ENCODE peak calls at places on chromosomes 6 and 20, in four cellular contexts. B, X, H and O are unnamed samples. For H3K9me3, the result is how much of the 10 kb centered on the place peaks cover.

GRCh38 chr20:32965581-32966373 is 38.5 kb downstream of the SUN5 start:
- DNase-seq in B (peak), X (no peak), H (peak), O (no peak)

GRCh38 chr20:24535956-24536730 is 66.7 kb downstream of the SYNDIG1 start:
- DNase-seq in B (no peak), X (no peak), H (no peak), O (no peak)

GRCh38 chr20:59812286-59813125 is 120.9 kb downstream of the SYCP2 start:
- DNase-seq in B (peak), X (no peak), H (peak), O (no peak)

GRCh38 chr20:23060629-23061028 is 11.2 kb upstream of the THBD start:
- DNase-seq in B (no peak), X (no peak), H (no peak), O (no peak)

GRCh38 chr6:1780468-1780867 is 170.8 kb downstream of the FOXC1 start:
- DNase-seq in B (no peak), X (no peak), H (no peak), O (no peak)

GRCh38 chr6:99746261-99746895 is 139.7 kb downstream of the PRDM13 start:
- DNase-seq in B (no peak), X (no peak), H (peak), O (peak)

GRCh38 chr6:108353853-108354252 is 59.0 kb downstream of the AFG1L start:
- DNase-seq in B (no peak), X (no peak), H (no peak), O (no peak)

GRCh38 chr6:50007821-50008220 is 14.0 kb downstream of the DEFB110 start:
- DNase-seq in B (no peak), X (no peak), H (no peak), O (no peak)

GRCh38 chr6:55794136-55794812 is 81.1 kb downstream of the BMP5 start:
- DNase-seq in B (no peak), X (no peak), H (no peak), O (no peak)

GRCh38 chr6:3119040-3119723 is 671 bp downstream of the BPHL start:
- DNase-seq in B (no peak), X (no peak), H (no peak), O (no peak)

GRCh38 chr20:15162061-15162740 is 824.8 kb upstream of the FLRT3 start:
- DNase-seq in B (no peak), X (no peak), H (no peak), O (no peak)

GRCh38 chr6:33420493-33421343 is 853 bp downstream of the SYNGAP1 start:
- DNase-seq in B (no peak), X (no peak), H (no peak), O (peak)

GRCh38 chr6:76697585-76697984 is 625.1 kb upstream of the IMPG1 start:
- DNase-seq in B (no peak), X (no peak), H (no peak), O (peak)

GRCh38 chr20:18663932-18664331 is 76.1 kb downstream of the DTD1 start:
- DNase-seq in B (no peak), X (no peak), H (no peak), O (no peak)

GRCh38 chr6:26017567-26017966 is 55.0 kb downstream of the TRIM38 start:
- DNase-seq in B (peak), X (peak), H (peak), O (no peak)

GRCh38 chr20:61066541-61066940 is 185.5 kb upstream of the CDH4 start:
- DNase-seq in B (no peak), X (no peak), H (no peak), O (no peak)

GRCh38 chr6:4585682-4586468 is 190.3 kb upstream of the CDYL start:
- DNase-seq in B (no peak), X (no peak), H (no peak), O (no peak)

GRCh38 chr6:17602888-17603287 is 2.8 kb downstream of the FAM8A1 start:
- DNase-seq in B (no peak), X (no peak), H (no peak), O (no peak)

GRCh38 chr20:62354031-62354808 is 12.9 kb downstream of the LAMA5 start:
- DNase-seq in B (no peak), X (peak), H (no peak), O (no peak)

GRCh38 chr20:44540834-44541233 is 19.0 kb upstream of the SERINC3 start:
- DNase-seq in B (no peak), X (no peak), H (no peak), O (no peak)

GRCh38 chr20:38109657-38110524 is 55.2 kb downstream of the TGM2 start:
- DNase-seq in B (no peak), X (no peak), H (peak), O (no peak)

GRCh38 chr6:95866732-95867131 is 149.0 kb upstream of the FUT9 start:
- DNase-seq in B (no peak), X (no peak), H (no peak), O (peak)

GRCh38 chr6:1029196-1029595 is 282.7 kb upstream of the FOXQ1 start:
- DNase-seq in B (no peak), X (no peak), H (peak), O (peak)

GRCh38 chr6:144953552-144954240 is 668.6 kb downstream of the UTRN start:
- DNase-seq in B (no peak), X (no peak), H (no peak), O (no peak)

GRCh38 chr6:31139599-31139998 is 733 bp upstream of the PSORS1C2 start:
- DNase-seq in B (no peak), X (no peak), H (no peak), O (no peak)

GRCh38 chr6:25958700-25959162 is 3.9 kb upstream of the TRIM38 start:
- DNase-seq in B (no peak), X (no peak), H (peak), O (no peak)

GRCh38 chr6:157200611-157201010 is 122.7 kb downstream of the TMEM242 start:
- DNase-seq in B (peak), X (peak), H (no peak), O (no peak)

GRCh38 chr20:41392871-41393704 is 26.5 kb upstream of the EMILIN3 start:
- DNase-seq in B (no peak), X (no peak), H (no peak), O (no peak)

GRCh38 chr20:37777556-37777955 is 83.7 kb downstream of the CTNNBL1 start:
- DNase-seq in B (no peak), X (no peak), H (no peak), O (peak)

GRCh38 chr20:10670521-10671220 is 3.1 kb downstream of the JAG1 start:
- DNase-seq in B (no peak), X (no peak), H (no peak), O (peak)

GRCh38 chr6:90722648-90723047 is 135.8 kb upstream of the MAP3K7 start:
- DNase-seq in B (no peak), X (no peak), H (no peak), O (no peak)

DNA sequence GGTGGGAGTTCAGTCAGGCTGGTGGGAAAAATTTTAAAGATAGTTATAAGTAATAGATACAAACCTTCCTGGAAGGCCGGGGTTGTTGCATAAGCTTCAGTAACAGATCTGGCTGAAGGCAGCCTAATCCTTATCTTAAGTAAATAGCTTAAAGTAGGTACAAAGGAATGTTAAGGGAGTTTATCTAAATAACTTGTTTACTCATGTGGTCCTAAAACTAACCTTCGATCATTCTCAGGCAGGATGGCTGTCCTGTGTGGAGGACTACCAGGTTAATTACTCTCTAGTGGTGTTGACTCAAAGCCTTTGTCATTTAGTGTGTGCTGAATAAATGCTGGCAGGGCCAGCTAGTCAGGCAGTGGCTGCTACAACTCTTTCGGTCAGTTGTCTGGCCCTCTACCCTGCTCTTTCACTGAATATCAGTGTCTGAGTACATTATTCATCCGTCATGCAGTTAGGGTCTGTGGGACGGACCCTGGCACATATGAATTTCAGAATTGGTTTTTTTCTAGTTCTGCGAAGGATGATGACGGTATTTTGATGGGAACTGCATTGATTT is 131.6 kb upstream of the TAB2 start:
- DNase-seq in B (no peak), X (no peak), H (no peak), O (no peak)
- H3K9me3 ChIP-seq in B (under half), X (under half), H (under half), O (under half)

DNA sequence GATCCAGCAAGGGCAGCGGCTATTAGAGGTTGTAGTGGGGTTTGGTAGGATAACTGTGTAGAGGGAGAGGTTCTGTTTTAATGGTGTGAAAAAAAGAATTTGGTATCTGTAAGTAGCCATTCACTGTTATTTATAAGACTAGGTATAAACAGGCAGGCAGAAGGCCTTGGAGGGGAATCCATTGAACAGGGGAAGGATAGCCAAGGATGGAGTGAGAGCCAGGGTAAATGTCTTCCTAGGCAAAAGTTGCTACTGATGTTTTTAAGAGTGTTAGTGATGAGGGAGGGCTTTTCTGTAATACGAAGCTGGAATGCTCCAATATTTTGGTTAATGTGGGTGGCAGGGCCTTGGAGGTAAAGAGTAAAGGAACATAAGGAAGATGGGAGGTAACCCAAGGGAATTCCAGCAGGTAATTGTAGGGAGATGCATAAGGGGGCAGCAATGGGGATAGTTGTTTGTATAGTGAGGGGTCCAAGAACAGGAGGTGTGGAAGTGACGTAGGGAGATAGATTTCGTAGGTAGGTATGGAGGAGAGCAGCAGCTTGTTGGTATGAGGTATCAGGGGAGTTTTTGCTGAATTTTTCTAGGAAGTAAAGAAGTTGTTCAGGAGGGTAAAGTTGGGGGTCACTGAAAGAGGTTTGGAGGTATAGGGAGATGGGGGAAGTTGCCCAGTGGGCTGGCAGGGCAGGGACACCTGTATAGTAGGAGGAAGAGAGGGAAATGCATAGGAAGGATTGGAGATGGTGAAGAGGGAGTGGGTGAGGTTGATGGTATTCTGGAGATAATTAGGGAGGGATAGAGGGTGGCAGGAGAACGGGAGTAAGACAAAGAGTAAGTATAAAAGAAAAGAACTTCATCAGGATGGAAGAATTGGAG is 752.4 kb upstream of the ADGRB3 start:
- DNase-seq in B (no peak), X (no peak), H (no peak), O (no peak)
- H3K9me3 ChIP-seq in B (under half), X (under half), H (under half), O (under half)

DNA sequence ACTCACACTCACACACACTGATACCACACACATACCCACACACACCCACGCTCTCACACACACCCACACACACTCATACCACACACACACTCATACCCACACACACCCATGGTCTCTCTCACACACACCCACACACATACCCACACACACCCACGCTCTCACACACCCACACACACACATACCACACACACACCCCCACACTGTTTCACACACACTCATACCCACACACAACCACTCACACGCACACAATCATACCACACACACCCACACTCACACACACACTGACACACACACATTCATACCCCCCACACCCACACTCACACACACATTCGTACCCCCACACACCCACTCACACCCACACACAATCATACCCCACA is 158.1 kb downstream of the SMOC2 start:
- DNase-seq in B (no peak), X (no peak), H (no peak), O (no peak)
- H3K9me3 ChIP-seq in B (under half), X (under half), H (under half), O (under half)

GRCh38 chr6:111161650-111162049 is 74.3 kb downstream of the SLC16A10 start:
- DNase-seq in B (no peak), X (no peak), H (no peak), O (no peak)
- H3K9me3 ChIP-seq in B (under half), X (under half), H (under half), O (under half)

DNA sequence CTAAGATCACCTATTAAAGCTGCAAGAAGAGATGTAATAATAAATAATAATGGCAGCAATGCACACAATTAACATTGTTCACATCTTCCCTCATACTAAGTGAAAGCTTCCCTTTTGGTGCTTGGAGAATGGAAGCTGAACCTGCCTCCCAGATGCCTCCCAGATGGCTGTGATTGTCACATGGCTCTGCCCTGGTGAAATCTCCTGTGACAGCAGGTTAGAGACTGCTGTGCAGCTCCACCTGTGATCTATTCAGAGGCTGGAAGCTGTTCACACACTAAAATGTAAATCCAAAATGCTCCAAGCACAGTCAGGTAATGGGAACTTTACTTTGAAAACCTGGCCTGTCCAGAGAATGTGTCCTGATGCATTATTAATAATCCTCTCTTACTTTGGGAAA is 41.7 kb upstream of the RGS17 start:
- DNase-seq in B (no peak), X (no peak), H (no peak), O (peak)
- H3K9me3 ChIP-seq in B (under half), X (under half), H (under half), O (under half)